ENCODE peak calls at places on chromosomes 3 and 15, in six cellular contexts. O is ovary, M is astrocyte, N is body of pancreas, D is lower lobe of right lung, X is adrenal gland. Z is an unnamed sample. For H3K36me3 and H3K4me1, the result is how much of the 10 kb centered on the place peaks cover.

GRCh38 chr3:45758871-45759270 is 37.5 kb downstream of the SLC6A20 start:
- DNase-seq in O (no peak), M (no peak), N (no peak), D (no peak), X (no peak), Z (no peak)

GRCh38 chr3:177197934-177198484 is 727 bp upstream of the TBL1XR1 start:
- DNase-seq in O (no peak), M (no peak), N (no peak), D (no peak), X (no peak), Z (no peak)

GRCh38 chr3:14143826-14144225 is 19.0 kb downstream of the TMEM43 start:
- DNase-seq in O (peak), M (peak), N (peak), D (no peak), X (peak), Z (no peak)

GRCh38 chr3:66800941-66801545 is 197.1 kb upstream of the KBTBD8 start:
- DNase-seq in O (no peak), M (peak), N (no peak), D (no peak), X (no peak), Z (no peak)

GRCh38 chr3:146160233-146160963 is 586 bp downstream of the PLOD2 start:
- DNase-seq in O (peak), M (peak), N (peak), D (peak), X (peak), Z (peak)

GRCh38 chr3:174016186-174016585 is 618.6 kb downstream of the NLGN1 start:
- DNase-seq in O (no peak), M (peak), N (no peak), D (no peak), X (no peak), Z (no peak)

GRCh38 chr3:57556459-57557087 is 499 bp downstream of the PDE12 start:
- DNase-seq in O (no peak), M (peak), N (peak), D (peak), X (peak), Z (no peak)

GRCh38 chr3:83457516-83457915 is 1501.3 kb upstream of the CADM2 start:
- DNase-seq in O (no peak), M (peak), N (no peak), D (no peak), X (no peak), Z (no peak)

GRCh38 chr3:133268772-133269171 is 131.1 kb upstream of the BFSP2 start:
- DNase-seq in O (no peak), M (no peak), N (no peak), D (no peak), X (no peak), Z (peak)

GRCh38 chr3:128935922-128936321 is 56.5 kb downstream of the ACAD9 start:
- DNase-seq in O (no peak), M (no peak), N (no peak), D (no peak), X (no peak), Z (no peak)
- H3K36me3 ChIP-seq in O (under half), M (under half), N (under half), D (under half), X (under half), Z (under half)

GRCh38 chr15:22949074-22949547 is 31.1 kb downstream of the CYFIP1 start:
- DNase-seq in O (peak), M (peak), N (no peak), D (no peak), X (peak), Z (peak)
- H3K4me1 ChIP-seq in O (under half), M (under half), N (under half), D (half or more), X (under half), Z (under half)

GRCh38 chr3:3765661-3766060 is 33.6 kb upstream of the LRRN1 start:
- DNase-seq in O (no peak), M (peak), N (no peak), D (no peak), X (no peak), Z (no peak)
- H3K4me3 ChIP-seq in O (no peak), M (no peak), N (no peak), D (no peak), X (no peak), Z (no peak)

GRCh38 chr3:197830308-197830966 is 39.4 kb downstream of the LRCH3 start:
- DNase-seq in O (no peak), M (no peak), N (no peak), D (no peak), X (no peak), Z (no peak)
- H3K36me3 ChIP-seq in O (under half), M (under half), N (under half), D (half or more), X (under half), Z (under half)

GRCh38 chr3:112132554-112132953 is 494 bp downstream of the GCSAM start:
- DNase-seq in O (no peak), M (no peak), N (no peak), D (no peak), X (no peak), Z (no peak)
- H3K4me1 ChIP-seq in O (under half), M (under half), N (under half), D (under half), X (under half), Z (under half)

DNA sequence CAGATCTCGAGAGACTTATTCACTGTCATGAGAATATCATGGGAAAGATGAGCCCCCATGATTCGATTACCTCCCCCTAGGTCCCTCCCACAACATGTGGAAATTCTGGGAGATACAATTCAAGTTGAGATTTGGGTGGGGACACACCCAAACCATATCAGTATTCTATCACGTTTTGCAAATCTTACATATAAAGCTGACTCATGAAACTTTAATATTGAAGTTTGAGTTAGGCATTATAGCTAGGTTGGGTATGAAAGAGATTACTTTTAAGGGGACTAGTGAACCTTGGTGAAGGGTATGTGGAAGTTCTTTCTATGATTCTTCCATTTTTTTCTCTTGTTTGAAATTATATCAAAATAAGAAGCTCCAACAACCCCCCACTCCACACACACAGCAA is 117.7 kb upstream of the RASGRP1 start:
- DNase-seq in O (no peak), M (no peak), N (no peak), D (no peak), X (no peak), Z (no peak)
- H3K4me3 ChIP-seq in O (no peak), M (no peak), N (no peak), D (no peak), X (no peak), Z (no peak)

DNA sequence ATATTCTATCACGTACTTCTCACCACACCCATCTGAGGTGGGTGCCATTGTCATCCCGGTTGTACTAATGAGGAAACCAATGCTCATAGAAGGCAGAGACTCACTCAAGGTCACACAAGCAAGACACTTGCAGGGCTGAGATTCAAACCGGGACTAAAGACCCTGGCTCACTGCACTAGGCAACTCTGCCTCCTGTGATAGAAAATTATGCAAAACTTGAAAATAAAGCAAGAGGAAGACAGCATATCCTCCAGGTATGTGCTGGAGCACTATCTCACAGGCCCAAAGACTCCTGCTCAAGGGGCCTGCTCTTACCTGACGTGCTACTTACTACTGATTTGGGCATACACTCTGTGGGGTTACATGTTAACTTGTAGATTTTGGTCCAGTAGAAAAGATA is 25.6 kb downstream of the ANXA2 start:
- DNase-seq in O (no peak), M (no peak), N (no peak), D (no peak), X (no peak), Z (no peak)
- H3K36me3 ChIP-seq in O (under half), M (half or more), N (under half), D (half or more), X (under half), Z (under half)

DNA sequence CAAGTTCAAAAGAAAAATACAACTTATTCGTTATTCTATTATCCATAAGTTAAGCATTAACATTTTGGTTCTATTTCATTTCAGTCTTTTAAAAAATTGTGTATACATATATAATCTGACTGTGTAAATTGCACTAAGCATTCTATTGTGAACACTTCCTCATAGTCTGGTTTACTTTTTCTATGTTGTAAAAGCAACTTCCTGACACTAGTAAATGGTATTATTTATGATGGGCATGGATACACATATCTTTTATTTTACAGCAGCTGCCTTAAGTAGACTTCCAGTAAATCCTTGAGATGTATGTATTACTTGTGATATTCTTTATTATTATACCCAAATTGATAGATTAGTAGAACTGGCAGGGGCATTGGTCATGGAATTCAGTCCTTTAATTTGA is 58.2 kb downstream of the FNDC3B start:
- DNase-seq in O (no peak), M (no peak), N (no peak), D (no peak), X (no peak), Z (no peak)
- H3K4me1 ChIP-seq in O (under half), M (under half), N (half or more), D (half or more), X (under half), Z (under half)

GRCh38 chr15:94456246-94456645 is 224.9 kb downstream of the MCTP2 start:
- DNase-seq in O (no peak), M (no peak), N (no peak), D (no peak), X (no peak), Z (no peak)

GRCh38 chr15:94455297-94455696 is 223.9 kb downstream of the MCTP2 start:
- DNase-seq in O (no peak), M (no peak), N (no peak), D (no peak), X (no peak), Z (no peak)

DNA sequence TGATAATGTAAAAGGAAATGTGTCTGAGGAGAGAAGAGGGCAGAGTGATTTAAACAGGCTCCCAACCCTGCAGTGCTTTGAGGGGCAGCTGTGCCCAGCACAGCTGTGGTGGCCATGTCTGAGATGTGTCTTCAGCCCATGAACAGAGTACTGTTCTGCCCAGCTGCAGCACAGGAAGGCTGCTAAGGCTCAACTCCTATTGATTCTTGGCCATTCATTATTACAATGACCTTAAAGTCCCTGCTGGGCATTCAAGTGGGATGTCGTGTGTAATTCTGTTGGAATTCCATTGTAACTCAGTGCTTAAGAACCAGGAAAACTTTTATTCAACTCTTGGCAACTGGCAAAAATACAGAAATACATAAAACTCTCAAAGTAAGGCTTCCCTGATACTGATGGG is 229.3 kb downstream of the MCTP2 start:
- DNase-seq in O (no peak), M (no peak), N (no peak), D (no peak), X (no peak), Z (no peak)
- H3K4me3 ChIP-seq in O (no peak), M (no peak), N (no peak), D (no peak), X (no peak), Z (no peak)

Z was measured in BE2C.